ENCODE peak calls at places on chromosomes 13 and 19, in seven cellular contexts. Z is IMR-90, A is esophagus squamous epithelium, P is heart left ventricle, M is neuronal stem cell, H is A673, V is left lung. X is an unnamed sample.

GRCh38 chr13:76754414-76754813 is 131.8 kb downstream of the KCTD12 start:
- DNase-seq in Z (peak; percentile 60), A (no peak), P (peak; percentile 47), M (no peak), H (peak; percentile 29), V (no peak), X (no peak)

GRCh38 chr19:39660661-39661060 is 4.9 kb downstream of the LGALS16 start:
- DNase-seq in Z (no peak), A (no peak), P (no peak), M (no peak), H (no peak), V (no peak), X (no peak)

GRCh38 chr19:3189702-3190469 is 4.2 kb downstream of the NCLN start:
- DNase-seq in Z (no peak), A (no peak), P (peak; percentile 26), M (no peak), H (no peak), V (no peak), X (no peak)

GRCh38 chr19:2149980-2150793 is 1.2 kb downstream of the AP3D1 start:
- DNase-seq in Z (peak; percentile 23), A (no peak), P (no peak), M (no peak), H (no peak), V (no peak), X (peak; percentile 62)

GRCh38 chr19:38701455-38702063 is 42.7 kb downstream of the CAPN12 start:
- DNase-seq in Z (peak; percentile 21), A (no peak), P (no peak), M (no peak), H (no peak), V (no peak), X (no peak)

GRCh38 chr19:18306903-18307681 is 15.8 kb downstream of the LSM4 start:
- DNase-seq in Z (no peak), A (no peak), P (no peak), M (no peak), H (no peak), V (no peak), X (no peak)

GRCh38 chr19:47032171-47032811 is 12.7 kb downstream of the NPAS1 start:
- DNase-seq in Z (no peak), A (no peak), P (no peak), M (no peak), H (no peak), V (no peak), X (peak; percentile 67)

GRCh38 chr13:51739403-51740112 is 64.4 kb downstream of the DHRS12 start:
- DNase-seq in Z (no peak), A (no peak), P (no peak), M (no peak), H (no peak), V (no peak), X (no peak)

GRCh38 chr13:98820744-98821371 is 68.4 kb upstream of the SLC15A1 start:
- DNase-seq in Z (no peak), A (no peak), P (no peak), M (no peak), H (no peak), V (no peak), X (no peak)

GRCh38 chr13:38826182-38826813 is 139.4 kb downstream of the FREM2 start:
- DNase-seq in Z (no peak), A (no peak), P (no peak), M (no peak), H (no peak), V (no peak), X (no peak)

GRCh38 chr13:66994097-66994496 is 236.0 kb downstream of the PCDH9 start:
- DNase-seq in Z (peak; percentile 52), A (no peak), P (peak; percentile 76), M (peak; percentile 65), H (peak; percentile 75), V (peak; percentile 60), X (peak; percentile 73)

GRCh38 chr19:3121821-3122511 is 13.9 kb upstream of the GNA15 start:
- DNase-seq in Z (no peak), A (no peak), P (no peak), M (no peak), H (no peak), V (no peak), X (no peak)

GRCh38 chr19:17522988-17523872 is 11.8 kb downstream of the PGLS start:
- DNase-seq in Z (no peak), A (peak; percentile 55), P (peak; percentile 56), M (no peak), H (no peak), V (peak; percentile 86), X (peak; percentile 85)

GRCh38 chr19:10095948-10096614 is 6.4 kb downstream of the ANGPTL6 start:
- DNase-seq in Z (peak; percentile 89), A (no peak), P (peak; percentile 90), M (peak; percentile 83), H (peak; percentile 95), V (peak; percentile 90), X (peak; percentile 93)

GRCh38 chr13:101634142-101634541 is 181.7 kb downstream of the ITGBL1 start:
- DNase-seq in Z (no peak), A (no peak), P (no peak), M (no peak), H (no peak), V (no peak), X (no peak)

GRCh38 chr19:35295792-35296462 is 4.0 kb downstream of the MAG start:
- DNase-seq in Z (no peak), A (no peak), P (no peak), M (no peak), H (no peak), V (no peak), X (no peak)

GRCh38 chr19:1017115-1017905 is 3.6 kb downstream of the TMEM259 start:
- DNase-seq in Z (no peak), A (no peak), P (no peak), M (no peak), H (no peak), V (no peak), X (no peak)

GRCh38 chr19:1252221-1252817 is 3.9 kb downstream of the MIDN start:
- DNase-seq in Z (peak; percentile 88), A (peak; percentile 83), P (peak; percentile 96), M (no peak), H (no peak), V (peak; percentile 93), X (peak; percentile 95)

GRCh38 chr13:93991569-93991968 is 487.9 kb downstream of the DCT start:
- DNase-seq in Z (no peak), A (no peak), P (no peak), M (no peak), H (no peak), V (no peak), X (no peak)

GRCh38 chr13:109740121-109740520 is 46.3 kb downstream of the IRS2 start:
- DNase-seq in Z (no peak), A (no peak), P (no peak), M (no peak), H (no peak), V (no peak), X (no peak)

GRCh38 chr19:8600816-8601215 is 9.7 kb downstream of the ADAMTS10 start:
- DNase-seq in Z (no peak), A (no peak), P (no peak), M (no peak), H (no peak), V (no peak), X (no peak)

GRCh38 chr19:47095707-47096704 is 17.6 kb downstream of the ZC3H4 start:
- DNase-seq in Z (no peak), A (no peak), P (peak; percentile 89), M (no peak), H (no peak), V (peak; percentile 92), X (peak; percentile 92)

GRCh38 chr19:12244370-12244769 is 50.3 kb downstream of the ZNF44 start:
- DNase-seq in Z (no peak), A (no peak), P (no peak), M (no peak), H (no peak), V (no peak), X (no peak)

GRCh38 chr19:7196721-7197168 is 97.5 kb downstream of the INSR start:
- DNase-seq in Z (no peak), A (no peak), P (no peak), M (no peak), H (no peak), V (peak; percentile 49), X (no peak)
- H3K4me3 ChIP-seq in Z (peak overlapping the region; percentile 37), A (peak overlapping the region; percentile 68), P (peak overlapping the region; percentile 15), M (peak overlapping the region; percentile 65), H (peak overlapping the region; percentile 67), V (peak overlapping the region; percentile 32), X (peak overlapping the region; percentile 41)

DNA sequence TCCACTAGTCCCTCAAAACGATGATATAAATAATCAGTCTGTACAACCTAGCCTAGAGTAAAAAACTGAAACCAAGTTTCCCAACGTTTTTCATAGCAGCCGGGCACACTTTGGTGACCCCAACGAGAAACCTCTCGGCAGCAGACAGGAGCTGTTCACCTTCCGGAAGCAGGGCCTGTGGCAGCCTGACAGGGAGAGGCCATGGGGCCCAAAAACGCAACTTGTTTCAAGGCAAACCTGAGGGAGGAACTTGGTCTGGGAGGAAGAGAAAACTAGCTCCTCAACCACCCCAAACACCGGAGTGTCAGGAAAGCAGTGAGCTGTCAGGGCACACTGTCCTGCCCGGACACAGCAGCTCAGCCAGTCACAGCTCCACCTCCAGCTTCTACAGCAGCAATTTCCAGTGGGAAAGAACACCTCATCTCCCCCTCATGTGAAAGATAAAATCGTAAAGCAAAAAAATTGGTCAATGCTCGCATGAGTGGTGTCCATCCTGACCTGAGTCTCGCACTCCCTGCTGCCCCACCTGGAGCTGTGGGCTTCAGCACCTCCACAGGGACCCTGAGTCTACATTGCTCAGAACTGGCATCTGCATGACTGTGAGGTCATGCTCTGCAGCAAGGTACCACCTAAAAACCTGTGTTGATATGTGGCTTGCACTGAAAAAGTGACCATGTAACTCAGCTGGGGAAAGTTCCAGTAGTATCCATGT is 40.6 kb upstream of the LATS2 start:
- DNase-seq in Z (no peak), A (no peak), P (no peak), M (no peak), H (no peak), V (no peak), X (no peak)
- H3K4me1 ChIP-seq in Z (peaks cover 5% of the 10 kb centered on the region), A (no peaks in the 10 kb centered on the region), P (no peaks in the 10 kb centered on the region), M (no peaks in the 10 kb centered on the region), H (peaks cover 7% of the 10 kb centered on the region), V (no peaks in the 10 kb centered on the region), X (no peaks in the 10 kb centered on the region)

GRCh38 chr19:13866463-13867046 is 10.4 kb upstream of the NANOS3 start:
- DNase-seq in Z (no peak), A (no peak), P (no peak), M (no peak), H (no peak), V (no peak), X (no peak)
- H3K4me3 ChIP-seq in Z (peak overlapping the region; percentile 70), A (peak overlapping the region; percentile 73), P (no peak overlapping the region), M (peak overlapping the region; percentile 43), H (peak overlapping the region; percentile 73), V (peak overlapping the region; percentile 51), X (peak overlapping the region; percentile 68)

DNA sequence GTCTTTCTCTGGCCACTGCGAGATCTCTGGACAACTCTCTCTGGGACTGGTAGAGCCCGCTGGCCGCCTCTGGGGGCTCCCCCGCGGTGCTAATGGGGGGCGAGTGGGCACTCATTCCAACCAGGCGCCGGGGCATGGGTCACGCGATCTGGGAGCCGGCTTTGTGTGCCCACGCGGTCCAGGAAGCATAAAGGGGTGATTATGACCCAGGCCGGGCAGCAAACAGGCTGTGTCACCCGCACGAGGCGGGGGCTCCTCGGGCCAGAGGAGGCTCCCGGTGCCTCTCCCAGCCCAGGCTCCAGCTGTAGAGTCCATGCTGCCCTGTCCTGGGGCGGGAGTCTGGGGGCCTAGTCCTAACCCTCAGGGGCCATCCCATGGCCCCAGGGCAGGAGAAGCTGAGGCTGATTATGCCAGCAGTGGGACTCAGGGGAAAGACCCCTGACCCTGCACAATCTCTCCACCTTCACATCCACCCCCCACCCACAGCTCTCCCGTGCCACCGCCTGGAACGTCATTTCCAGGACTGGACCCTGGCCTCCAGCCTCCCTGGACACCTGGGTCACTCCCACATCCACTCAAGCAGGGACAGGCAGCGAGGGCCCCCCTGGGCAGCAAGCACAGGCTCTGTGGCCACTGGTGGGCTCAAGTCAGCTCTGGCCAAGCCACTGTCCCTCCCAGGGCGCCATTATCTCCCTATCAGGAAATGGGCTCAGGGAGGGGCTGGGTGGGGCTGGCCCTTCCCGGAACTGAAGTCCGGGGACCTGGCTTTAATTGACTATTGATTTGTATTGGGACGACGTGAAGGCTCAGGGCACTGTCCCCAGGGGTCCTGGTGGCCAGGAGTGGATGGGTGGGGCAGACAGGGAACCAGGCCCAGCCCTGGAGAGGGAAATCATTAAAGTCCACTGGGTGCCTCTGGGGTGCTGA is 50.0 kb downstream of the PTPRS start:
- DNase-seq in Z (no peak), A (no peak), P (no peak), M (no peak), H (no peak), V (no peak), X (no peak)
- H3K4me1 ChIP-seq in Z (peaks cover 10% of the 10 kb centered on the region), A (peaks cover 76% of the 10 kb centered on the region), P (peaks cover 6% of the 10 kb centered on the region), M (peaks cover 23% of the 10 kb centered on the region), H (peaks cover 9% of the 10 kb centered on the region), V (peaks cover 5% of the 10 kb centered on the region), X (peaks cover 34% of the 10 kb centered on the region)